ENCODE peak calls at places on chromosomes 2 and 18, in five cellular contexts. M is GM12878, K is SJSA1, F is GM23338, J is lower lobe of right lung. R is an unnamed sample.
A peak's percentile ranks its signal among the peaks of the same experiment; 100 is the strongest.

GRCh38 chr18:46397174-46397573 is 259.8 kb downstream of the LOXHD1 start:
- DNase-seq in F (no peak), M (no peak), J (no peak), K (no peak), R (no peak)

GRCh38 chr2:106068415-106068814 is 125.7 kb downstream of the UXS1 start:
- DNase-seq in J (no peak), M (no peak), F (no peak), K (no peak), R (no peak)

GRCh38 chr18:26941608-26942007 is 76.1 kb upstream of the AQP4 start:
- DNase-seq in F (no peak), K (no peak), J (no peak), M (no peak), R (no peak)

GRCh38 chr2:85741811-85742507 is 11.8 kb upstream of the ATOH8 start:
- DNase-seq in K (peak; percentile 96), M (no peak), J (peak; percentile 89), F (no peak), R (no peak)

GRCh38 chr2:100260712-100261620 is 61.3 kb downstream of the LONRF2 start:
- DNase-seq in F (peak; percentile 86), J (no peak), M (no peak), K (peak; percentile 47), R (no peak)

GRCh38 chr2:17518212-17519154 is at the start of gene RAD51AP2:
- DNase-seq in M (peak; percentile 40), F (peak; percentile 95), K (peak; percentile 90), J (peak; percentile 78), R (peak; percentile 88)

GRCh38 chr2:69636395-69636794 is 7.1 kb downstream of the AAK1 start:
- DNase-seq in F (no peak), K (no peak), M (no peak), J (no peak), R (no peak)

GRCh38 chr2:232600053-232600773 is 33.2 kb upstream of the EFHD1 start:
- DNase-seq in M (no peak), K (no peak), J (no peak), F (peak; percentile 56), R (no peak)

GRCh38 chr2:228768818-228769217 is 502.3 kb downstream of the PID1 start:
- DNase-seq in J (no peak), F (no peak), K (no peak), M (no peak), R (no peak)

GRCh38 chr2:161063074-161063945 is 96.9 kb upstream of the TANK start:
- DNase-seq in M (peak; percentile 51), K (peak; percentile 84), J (peak; percentile 50), F (peak; percentile 92), R (no peak)

GRCh38 chr2:84781942-84782716 is 98.8 kb downstream of the TRABD2A start:
- DNase-seq in F (peak; percentile 24), M (no peak), J (peak; percentile 50), K (no peak), R (no peak)

GRCh38 chr2:133477614-133477990 is 90.7 kb downstream of the NCKAP5 start:
- DNase-seq in M (no peak), F (no peak), J (no peak), K (no peak), R (no peak)

DNA sequence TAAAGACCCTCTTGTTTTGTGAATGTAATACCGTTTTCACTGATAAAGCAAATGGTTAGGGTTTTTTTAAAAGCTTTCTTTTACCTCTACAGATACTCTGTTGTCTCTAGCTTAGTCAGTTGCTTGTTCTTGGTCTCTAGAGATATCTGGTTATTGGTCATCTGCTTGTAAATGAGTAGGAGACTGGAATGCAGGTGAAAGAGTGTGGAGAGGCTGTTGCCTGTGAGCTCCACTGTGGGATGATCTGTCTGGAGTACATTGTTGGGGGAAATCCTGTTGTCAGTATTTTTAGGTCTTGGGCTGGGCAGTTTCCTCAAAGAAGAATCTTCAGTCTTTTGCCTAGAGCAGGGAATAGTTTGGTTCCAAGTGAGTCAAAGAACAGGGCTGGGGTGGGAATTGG is 67.7 kb downstream of the SMCHD1 start:
- DNase-seq in M (no peak), J (no peak), F (no peak), K (no peak), R (no peak)
- H3K36me3 ChIP-seq in M (peaks cover 5% of the 10 kb centered on the region), J (peaks cover 99% of the 10 kb centered on the region), F (no peaks in the 10 kb centered on the region), K (peaks cover 70% of the 10 kb centered on the region), R (peaks cover 7% of the 10 kb centered on the region)

DNA sequence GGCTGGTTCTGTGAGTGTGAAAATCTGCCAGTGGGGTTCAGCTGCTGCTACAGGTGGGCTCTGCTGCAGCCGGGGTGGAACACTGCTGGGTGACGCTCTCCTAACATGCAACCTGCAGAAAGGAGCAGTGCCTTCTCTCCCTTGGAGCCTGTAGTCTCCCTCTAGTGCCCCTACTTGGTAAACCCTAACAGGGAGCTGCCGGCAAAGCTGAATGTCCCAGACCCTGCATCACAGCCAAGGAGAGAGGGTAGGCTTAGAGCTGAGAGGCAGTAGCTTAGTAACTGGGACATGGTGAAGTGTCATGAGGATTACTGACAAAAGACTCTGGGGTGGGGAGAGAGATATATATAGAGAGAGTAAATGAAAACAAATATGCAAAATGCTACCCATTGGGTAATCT is 9.8 kb downstream of the NCAPH start:
- DNase-seq in J (no peak), K (no peak), M (no peak), F (peak; percentile 58), R (no peak)
- H3K36me3 ChIP-seq in J (no peaks in the 10 kb centered on the region), K (peaks cover 90% of the 10 kb centered on the region), M (peaks cover 21% of the 10 kb centered on the region), F (peaks cover 48% of the 10 kb centered on the region), R (peaks cover 14% of the 10 kb centered on the region)

GRCh38 chr2:239983004-239983778 is 42.0 kb downstream of the NDUFA10 start:
- DNase-seq in J (no peak), K (no peak), M (no peak), F (no peak), R (no peak)

GRCh38 chr2:239977111-239977510 is 48.0 kb downstream of the NDUFA10 start:
- DNase-seq in F (no peak), J (no peak), M (no peak), K (no peak), R (no peak)

GRCh38 chr2:239975665-239976064 is 49.5 kb downstream of the NDUFA10 start:
- DNase-seq in F (no peak), J (no peak), K (no peak), M (no peak), R (no peak)

GRCh38 chr2:239978381-239978780 is 46.8 kb downstream of the NDUFA10 start:
- DNase-seq in M (no peak), J (no peak), K (no peak), F (no peak), R (no peak)

DNA sequence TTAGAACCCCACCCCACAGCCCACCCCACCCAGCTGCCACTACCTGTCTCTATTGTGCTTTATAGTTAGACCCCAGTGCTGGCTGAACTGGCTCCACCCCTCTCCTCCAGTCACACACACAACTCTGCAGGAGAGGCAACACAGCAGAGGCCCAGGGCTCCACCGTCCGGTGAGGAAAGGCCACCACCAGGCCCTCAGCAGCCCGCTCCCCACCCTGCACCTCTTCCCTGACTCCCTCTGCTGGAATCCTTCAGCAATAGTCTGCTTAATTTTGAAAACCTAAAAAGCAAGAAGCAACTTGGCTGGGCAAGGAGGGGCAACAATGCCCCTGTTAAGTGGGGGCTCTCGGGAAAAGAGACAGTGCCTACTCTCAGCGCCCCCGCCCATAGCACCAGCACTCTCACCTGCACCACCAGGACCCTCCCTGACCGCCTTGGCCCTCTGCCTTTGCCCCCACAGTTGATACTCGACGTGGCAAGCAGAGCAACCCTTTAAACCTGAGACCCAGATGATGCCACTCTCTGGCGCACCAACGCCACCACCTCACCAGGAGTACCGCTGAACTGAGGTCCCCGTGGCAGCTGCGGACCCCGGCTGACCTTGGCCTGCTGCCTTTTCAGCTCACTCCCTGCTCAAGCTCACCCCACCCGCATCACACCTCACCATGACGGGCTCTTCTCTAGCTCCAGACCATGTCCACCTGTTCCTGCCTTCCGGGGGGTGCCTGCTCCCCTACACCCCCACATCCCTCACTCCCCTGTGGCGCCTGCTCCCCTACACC is 45.7 kb downstream of the NDUFA10 start:
- DNase-seq in M (no peak), J (no peak), F (peak; percentile 72), K (no peak), R (no peak)
- H3K36me3 ChIP-seq in M (peaks cover 12% of the 10 kb centered on the region), J (peaks cover 79% of the 10 kb centered on the region), F (peaks cover 5% of the 10 kb centered on the region), K (peaks cover 37% of the 10 kb centered on the region), R (peaks cover 12% of the 10 kb centered on the region)

DNA sequence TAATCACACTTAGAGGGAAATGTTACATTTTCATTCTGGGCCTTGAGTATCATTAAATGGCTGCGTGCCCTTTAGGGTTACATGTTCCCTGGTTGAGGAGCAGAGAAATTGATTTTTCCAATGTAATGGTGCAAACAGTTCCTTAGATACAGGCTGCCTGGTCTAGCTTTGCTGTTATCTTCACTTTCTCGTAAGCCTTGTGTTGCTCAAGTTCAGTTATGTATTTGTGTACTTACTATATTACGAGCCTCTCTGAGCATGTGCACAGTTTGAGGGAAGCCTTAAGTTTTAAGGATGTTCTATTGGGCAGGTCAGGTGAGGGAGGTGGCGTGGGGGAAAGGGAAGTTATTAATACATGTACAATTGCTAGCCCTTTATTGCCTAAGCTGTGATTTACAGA is 23.7 kb downstream of the CEP192 start:
- DNase-seq in F (no peak), J (no peak), M (no peak), K (no peak), R (no peak)
- H3K36me3 ChIP-seq in F (peaks cover 25% of the 10 kb centered on the region), J (peaks cover 98% of the 10 kb centered on the region), M (peaks cover 11% of the 10 kb centered on the region), K (peaks cover 87% of the 10 kb centered on the region), R (peaks cover 14% of the 10 kb centered on the region)

GRCh38 chr2:157421964-157422363 is 21.9 kb downstream of the CYTIP start:
- DNase-seq in J (no peak), M (no peak), F (no peak), K (no peak), R (no peak)
- H3K36me3 ChIP-seq in J (peaks cover 6% of the 10 kb centered on the region), M (peaks cover 14% of the 10 kb centered on the region), F (no peaks in the 10 kb centered on the region), K (no peaks in the 10 kb centered on the region), R (peaks cover 25% of the 10 kb centered on the region)

GRCh38 chr2:135662088-135662487 is 79.6 kb upstream of the UBXN4 start:
- DNase-seq in F (no peak), K (no peak), M (no peak), J (no peak), R (no peak)
- H3K36me3 ChIP-seq in F (no peaks in the 10 kb centered on the region), K (peaks cover 20% of the 10 kb centered on the region), M (no peaks in the 10 kb centered on the region), J (peaks cover 32% of the 10 kb centered on the region), R (no peaks in the 10 kb centered on the region)

GRCh38 chr18:58348517-58348916 is 280.4 kb downstream of the ALPK2 start:
- DNase-seq in M (no peak), F (no peak), J (no peak), K (no peak), R (no peak)

GRCh38 chr18:58349650-58350049 is 279.2 kb downstream of the ALPK2 start:
- DNase-seq in J (no peak), K (no peak), F (no peak), M (no peak), R (peak; percentile 32)

GRCh38 chr18:58350526-58350925 is 278.4 kb downstream of the ALPK2 start:
- DNase-seq in K (peak; percentile 79), M (no peak), J (no peak), F (no peak), R (no peak)

GRCh38 chr18:58347135-58347534 is 281.8 kb downstream of the ALPK2 start:
- DNase-seq in J (no peak), F (peak; percentile 31), K (no peak), M (no peak), R (no peak)

GRCh38 chr18:58348947-58349346 is 279.9 kb downstream of the ALPK2 start:
- DNase-seq in J (peak; percentile 53), K (no peak), F (no peak), M (no peak), R (no peak)
- H3K36me3 ChIP-seq in J (peaks cover 61% of the 10 kb centered on the region), K (peaks cover 73% of the 10 kb centered on the region), F (peaks cover 17% of the 10 kb centered on the region), M (no peaks in the 10 kb centered on the region), R (no peaks in the 10 kb centered on the region)

GRCh38 chr18:23648456-23648855 is 14.3 kb downstream of the ANKRD29 start:
- DNase-seq in J (no peak), K (no peak), M (no peak), F (no peak), R (no peak)
- H3K36me3 ChIP-seq in J (no peaks in the 10 kb centered on the region), K (no peaks in the 10 kb centered on the region), M (no peaks in the 10 kb centered on the region), F (peaks cover 6% of the 10 kb centered on the region), R (no peaks in the 10 kb centered on the region)